ENCODE peak calls at places on chromosome 19, in nine cellular contexts. G, H, S, R, X, J, C, T and U are unnamed samples.

GRCh38 chr19:18282021-18282787 is 782 bp upstream of the JUND start:
- DNase-seq in C (peak; percentile 98), X (peak; percentile 96), G (no peak), R (no peak), S (peak; percentile 62), T (no peak), J (peak; percentile 60), H (no peak), U (no peak)

GRCh38 chr19:41626278-41626677 is 596 bp downstream of the CEACAM4 start:
- DNase-seq in J (no peak), C (peak; percentile 70), R (no peak), G (no peak), X (no peak), S (no peak), H (no peak), T (no peak), U (no peak)

GRCh38 chr19:53927745-53928144 is 18.7 kb downstream of the CACNG7 start:
- DNase-seq in H (no peak), X (no peak), S (no peak), T (peak; percentile 67), J (peak; percentile 33), G (no peak), R (no peak), C (no peak), U (no peak)

GRCh38 chr19:29620931-29621351 is 14.9 kb downstream of the POP4 start:
- DNase-seq in S (no peak), G (no peak), X (no peak), R (no peak), C (no peak), J (no peak), H (peak; percentile 18), T (no peak), U (no peak)

GRCh38 chr19:33022472-33023116 is 42.1 kb downstream of the RHPN2 start:
- DNase-seq in H (no peak), R (no peak), G (no peak), C (no peak), T (no peak), X (no peak), S (no peak), J (no peak), U (no peak)

GRCh38 chr19:7590256-7590655 is 5.4 kb upstream of the CAMSAP3 start:
- DNase-seq in R (no peak), S (no peak), C (no peak), X (no peak), T (no peak), H (peak; percentile 50), G (no peak), J (no peak), U (peak; percentile 62)

GRCh38 chr19:3695124-3695733 is 5.0 kb downstream of the PIP5K1C start:
- DNase-seq in X (no peak), R (no peak), S (no peak), J (no peak), C (no peak), H (no peak), T (no peak), G (no peak), U (no peak)

GRCh38 chr19:55157064-55157908 is at the start of gene TNNI3:
- DNase-seq in G (no peak), C (no peak), S (no peak), R (no peak), H (no peak), X (no peak), T (peak; percentile 53), J (no peak), U (no peak)

GRCh38 chr19:55537741-55538111 is 793 bp upstream of the SBK2 start:
- DNase-seq in T (no peak), G (no peak), S (no peak), R (no peak), J (no peak), H (no peak), C (no peak), X (no peak), U (no peak)

GRCh38 chr19:39430675-39431593 is 4.8 kb downstream of the RPS16 start:
- DNase-seq in H (peak; percentile 59), X (no peak), G (no peak), T (peak; percentile 81), J (peak; percentile 71), C (no peak), S (no peak), R (no peak), U (no peak)

GRCh38 chr19:5354403-5354802 is 13.8 kb upstream of the PTPRS start:
- DNase-seq in R (no peak), H (no peak), X (no peak), J (peak; percentile 34), S (peak; percentile 58), T (peak; percentile 39), C (no peak), G (no peak), U (no peak)

GRCh38 chr19:9945319-9945966 is 9.1 kb upstream of the OLFM2 start:
- DNase-seq in X (peak; percentile 93), J (peak; percentile 10), C (peak; percentile 93), R (no peak), S (peak; percentile 78), G (peak; percentile 98), H (peak; percentile 73), T (peak; percentile 71), U (peak; percentile 41)

GRCh38 chr19:36460046-36460445 is 29.3 kb downstream of the ZNF566 start:
- DNase-seq in R (no peak), G (no peak), C (no peak), T (no peak), H (no peak), S (no peak), J (no peak), X (no peak), U (no peak)

GRCh38 chr19:36916991-36917390 is 859 bp downstream of the ZNF568 start:
- DNase-seq in J (no peak), G (no peak), T (no peak), S (peak; percentile 58), X (no peak), C (no peak), R (no peak), H (no peak), U (no peak)

GRCh38 chr19:39211731-39212376 is 7.8 kb upstream of the SYCN start:
- DNase-seq in X (no peak), J (no peak), G (no peak), C (no peak), R (no peak), H (no peak), S (peak; percentile 13), T (no peak), U (no peak)

GRCh38 chr19:50705422-50706019 is 14.1 kb downstream of the SHANK1 start:
- DNase-seq in C (no peak), H (no peak), R (peak; percentile 21), J (peak; percentile 18), G (no peak), T (peak; percentile 81), S (peak; percentile 87), X (no peak), U (no peak)
- TF ChIP-seq EP300 in C (no peak), H (no peak), R (no peak), J (no peak), G (no peak), T (no peak), S (no peak), X (no peak), U (no peak)

GRCh38 chr19:19662344-19662743 is 1.1 kb downstream of the ATP13A1 start:
- DNase-seq in H (no peak), G (peak; percentile 52), R (no peak), C (no peak), J (no peak), T (peak; percentile 21), S (no peak), X (no peak), U (no peak)
- H3K27ac ChIP-seq in H (peak overlapping the region; percentile 98), G (peak overlapping the region; percentile 91), R (peak overlapping the region; percentile 97), C (no peak overlapping the region), J (peak overlapping the region; percentile 97), T (peak overlapping the region; percentile 100), S (peak overlapping the region; percentile 88), X (no peak overlapping the region), U (peak overlapping the region; percentile 91)

GRCh38 chr19:2532252-2533071 is 56.5 kb downstream of the GADD45B start:
- DNase-seq in S (no peak), J (no peak), H (no peak), C (no peak), T (no peak), R (no peak), X (no peak), G (no peak), U (no peak)
- TF ChIP-seq POLR2AphosphoS5 in S (no peak), J (no peak), H (peak; percentile 8), C (no peak), T (no peak), R (no peak), X (no peak), G (peak; percentile 54), U (peak; percentile 44)

GRCh38 chr19:34712606-34713261 is 21.3 kb upstream of the ZNF181 start:
- DNase-seq in R (peak; percentile 23), H (peak; percentile 50), G (no peak), S (peak; percentile 55), X (no peak), T (peak; percentile 84), J (peak; percentile 82), C (no peak), U (peak; percentile 52)
- TF ChIP-seq EP300 in R (no peak), H (no peak), G (no peak), S (no peak), X (no peak), T (no peak), J (no peak), C (no peak), U (no peak)